ENCODE peak calls at places on chromosomes 1 and 21, in four cellular contexts. A, D, G and Y are unnamed samples. For H3K4me1, the result is how much of the 10 kb centered on the place peaks cover.

GRCh38 chr1:236808564-236809130 is 13.6 kb downstream of the MTR start:
- DNase-seq in A (no peak), D (no peak), G (peak), Y (no peak)

GRCh38 chr1:45177452-45177851 is 29.0 kb downstream of the ZSWIM5 start:
- DNase-seq in A (no peak), D (no peak), G (no peak), Y (no peak)

GRCh38 chr1:202143011-202143767 is 1.3 kb downstream of the ARL8A start:
- DNase-seq in A (no peak), D (no peak), G (peak), Y (no peak)

GRCh38 chr1:31746687-31747086 is 17.5 kb downstream of the ADGRB2 start:
- DNase-seq in A (no peak), D (no peak), G (no peak), Y (no peak)

GRCh38 chr1:1272341-1273151 is 1.1 kb downstream of the UBE2J2 start:
- DNase-seq in A (no peak), D (no peak), G (no peak), Y (no peak)

GRCh38 chr1:54297596-54298283 is 97.8 kb downstream of the MRPL37 start:
- DNase-seq in A (no peak), D (no peak), G (no peak), Y (no peak)

GRCh38 chr21:26806734-26807372 is 38.4 kb downstream of the ADAMTS1 start:
- DNase-seq in A (no peak), D (no peak), G (no peak), Y (no peak)

GRCh38 chr1:89692601-89693503 is 59.9 kb downstream of the LRRC8C start:
- DNase-seq in A (no peak), D (peak), G (no peak), Y (no peak)

GRCh38 chr1:93518516-93518915 is 70.6 kb downstream of the FNBP1L start:
- DNase-seq in A (no peak), D (no peak), G (no peak), Y (no peak)
- TF ChIP-seq SUZ12 in A (no peak), D (no peak), G (no peak), Y (no peak)

GRCh38 chr1:9200441-9200840 is 34.1 kb upstream of the H6PD start:
- DNase-seq in A (no peak), D (no peak), G (no peak), Y (no peak)
- H3K4me1 ChIP-seq in A (under half), D (half or more), G (half or more), Y (under half)

GRCh38 chr1:187949567-187949966 is 1120.8 kb downstream of the PLA2G4A start:
- DNase-seq in A (no peak), D (no peak), G (no peak), Y (no peak)
- TF ChIP-seq ZNF274 in A (no peak), D (no peak), G (no peak), Y (no peak)

GRCh38 chr1:245153645-245154428 is 948 bp upstream of the KIF26B start:
- DNase-seq in A (no peak), D (no peak), G (no peak), Y (peak)
- TF ChIP-seq SUZ12 in A (no peak), D (peak), G (no peak), Y (peak)

DNA sequence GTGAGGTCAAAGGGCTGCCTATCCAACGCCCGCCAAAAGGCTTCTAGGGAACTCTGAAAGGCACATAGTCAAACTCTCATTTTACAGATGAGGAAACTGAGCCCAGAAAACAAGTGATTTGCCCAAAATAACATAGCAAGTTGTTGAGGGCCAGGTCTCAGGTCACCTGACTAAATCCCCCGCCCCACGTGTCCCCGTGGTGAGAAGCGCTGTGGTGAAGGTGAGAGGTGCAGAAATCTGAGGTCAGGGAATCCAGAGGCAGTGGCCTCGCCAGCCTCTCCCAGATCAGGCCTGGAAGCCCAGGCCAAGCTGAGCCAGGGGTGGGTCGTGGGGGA is 5.1 kb downstream of the HDGF start:
- DNase-seq in A (no peak), D (no peak), G (no peak), Y (no peak)
- H3K4me1 ChIP-seq in A (under half), D (under half), G (under half), Y (half or more)

GRCh38 chr1:244077473-244078220 is 26.6 kb downstream of the ZBTB18 start:
- DNase-seq in A (no peak), D (no peak), G (no peak), Y (no peak)

GRCh38 chr1:244080343-244080929 is 29.4 kb downstream of the ZBTB18 start:
- DNase-seq in A (no peak), D (no peak), G (no peak), Y (no peak)

GRCh38 chr1:244074559-244075171 is 23.6 kb downstream of the ZBTB18 start:
- DNase-seq in A (no peak), D (no peak), G (no peak), Y (peak)

GRCh38 chr1:244076740-244077139 is 25.7 kb downstream of the ZBTB18 start:
- DNase-seq in A (no peak), D (no peak), G (no peak), Y (no peak)

DNA sequence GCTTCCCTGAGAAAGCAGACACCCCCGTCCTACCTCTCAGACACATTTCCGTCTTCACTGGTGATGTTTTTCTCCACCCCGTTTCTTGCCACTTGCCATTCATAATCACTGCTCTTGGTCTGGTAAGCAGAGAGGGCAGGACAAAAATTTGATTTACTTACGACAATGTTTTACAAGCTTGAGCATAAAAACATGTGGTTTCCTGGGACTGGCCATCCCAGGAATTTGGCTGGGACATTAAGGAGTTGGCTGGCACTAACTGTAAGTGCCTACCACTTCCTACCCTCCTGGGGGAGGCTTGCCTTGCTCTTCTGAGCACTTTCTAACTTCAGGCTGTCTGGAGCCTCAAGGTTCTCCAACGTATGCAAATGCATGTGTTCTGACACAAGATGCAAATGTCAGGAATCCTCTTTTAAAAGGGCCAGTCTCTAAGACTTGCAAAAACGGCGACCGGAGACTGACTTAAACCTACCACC is 24.2 kb downstream of the ZBTB18 start:
- DNase-seq in A (peak), D (no peak), G (no peak), Y (no peak)
- TF ChIP-seq ZNF274 in A (no peak), D (no peak), G (no peak), Y (no peak)

GRCh38 chr1:111399792-111400610 is 27.5 kb downstream of the OVGP1 start:
- DNase-seq in A (peak), D (peak), G (peak), Y (no peak)
- TF ChIP-seq SUZ12 in A (no peak), D (no peak), G (no peak), Y (no peak)